ENCODE peak calls at places on chromosomes 3 and 15, in five cellular contexts. C is A549, N is fibroblast of the aortic adventitia, P is heart left ventricle, W is fibroblast of pulmonary artery. K is an unnamed sample.

GRCh38 chr3:52458770-52459540 is 3.6 kb downstream of the NISCH start:
- DNase-seq in C (no peak), N (no peak), P (no peak), W (no peak), K (no peak)

GRCh38 chr15:68384451-68385239 is 47.3 kb downstream of the ITGA11 start:
- DNase-seq in C (peak; percentile 69), N (peak; percentile 96), P (peak; percentile 16), W (peak; percentile 93), K (peak; percentile 86)

GRCh38 chr3:95511915-95512314 is 1302.5 kb upstream of the EPHA6 start:
- DNase-seq in C (no peak), N (no peak), P (no peak), W (no peak), K (no peak)

GRCh38 chr3:73350988-73351387 is 273.8 kb downstream of the PDZRN3 start:
- DNase-seq in C (no peak), N (peak; percentile 16), P (no peak), W (no peak), K (no peak)

GRCh38 chr3:169348981-169349942 is 314.2 kb downstream of the MECOM start:
- DNase-seq in C (no peak), N (peak; percentile 57), P (no peak), W (peak; percentile 48), K (peak; percentile 43)

GRCh38 chr3:66153961-66154923 is 66.6 kb upstream of the SLC25A26 start:
- DNase-seq in C (no peak), N (peak; percentile 62), P (peak; percentile 21), W (peak; percentile 38), K (peak; percentile 38)

GRCh38 chr3:138459619-138460535 is 25.5 kb downstream of the ESYT3 start:
- DNase-seq in C (no peak), N (no peak), P (peak; percentile 17), W (no peak), K (no peak)

GRCh38 chr3:177452487-177452886 is 255.2 kb upstream of the TBL1XR1 start:
- DNase-seq in C (peak; percentile 18), N (peak; percentile 87), P (no peak), W (peak; percentile 93), K (peak; percentile 97)

GRCh38 chr3:128993461-128994172 is at the start of gene CFAP92:
- DNase-seq in C (peak; percentile 54), N (peak; percentile 39), P (peak; percentile 90), W (peak; percentile 64), K (peak; percentile 70)

GRCh38 chr3:155370198-155370597 is 76.7 kb upstream of the STRIT1 start:
- DNase-seq in C (no peak), N (no peak), P (peak; percentile 63), W (no peak), K (no peak)

GRCh38 chr3:155553800-155554199 is 191.1 kb downstream of the PLCH1 start:
- DNase-seq in C (no peak), N (no peak), P (no peak), W (no peak), K (no peak)

GRCh38 chr15:32888221-32888761 is 170.5 kb downstream of the GREM1 start:
- DNase-seq in C (no peak), N (peak; percentile 50), P (no peak), W (no peak), K (no peak)

GRCh38 chr3:195461518-195462307 is 18.9 kb upstream of the ACAP2 start:
- DNase-seq in C (no peak), N (no peak), P (no peak), W (no peak), K (no peak)

GRCh38 chr15:62644216-62644873 is 398.2 kb upstream of the TPM1 start:
- DNase-seq in C (no peak), N (no peak), P (no peak), W (no peak), K (no peak)

GRCh38 chr15:44102675-44103254 is 92.3 kb downstream of the FRMD5 start:
- DNase-seq in C (peak; percentile 71), N (peak; percentile 99), P (no peak), W (peak; percentile 97), K (peak; percentile 99)

GRCh38 chr3:297585-297984 is 101.0 kb downstream of the CHL1 start:
- DNase-seq in C (no peak), N (no peak), P (no peak), W (no peak), K (no peak)

GRCh38 chr3:101779808-101780366 is 876 bp downstream of the NXPE3 start:
- DNase-seq in C (no peak), N (peak; percentile 15), P (no peak), W (peak; percentile 7), K (no peak)

GRCh38 chr15:68483165-68483564 is 51.2 kb upstream of the ITGA11 start:
- DNase-seq in C (no peak), N (no peak), P (peak; percentile 29), W (no peak), K (no peak)

GRCh38 chr3:62955126-62955525 is 79.9 kb upstream of the CADPS start:
- DNase-seq in C (no peak), N (no peak), P (no peak), W (no peak), K (no peak)

GRCh38 chr3:125684199-125684598 is 88.9 kb upstream of the OSBPL11 start:
- DNase-seq in C (peak; percentile 3), N (peak; percentile 12), P (no peak), W (peak; percentile 30), K (peak; percentile 33)

GRCh38 chr3:69088033-69088432 is 3.3 kb downstream of the ARL6IP5 start:
- DNase-seq in C (peak; percentile 36), N (peak; percentile 59), P (no peak), W (peak; percentile 51), K (peak; percentile 69)

GRCh38 chr15:45521596-45522167 is 873 bp downstream of the SLC30A4 start:
- DNase-seq in C (peak; percentile 6), N (peak; percentile 16), P (no peak), W (peak; percentile 3), K (peak; percentile 13)

GRCh38 chr15:70557506-70558258 is 205.7 kb downstream of the UACA start:
- DNase-seq in C (no peak), N (no peak), P (no peak), W (no peak), K (no peak)

GRCh38 chr3:126939347-126939735 is 43.6 kb upstream of the PLXNA1 start:
- DNase-seq in C (peak; percentile 9), N (peak; percentile 17), P (no peak), W (peak; percentile 56), K (no peak)

GRCh38 chr15:77862651-77863104 is 214.8 kb downstream of the TBC1D2B start:
- DNase-seq in C (no peak), N (no peak), P (no peak), W (no peak), K (no peak)

GRCh38 chr3:139620438-139620837 is 57.3 kb downstream of the NMNAT3 start:
- DNase-seq in C (no peak), N (no peak), P (no peak), W (no peak), K (no peak)

GRCh38 chr3:52053307-52054304 is 2.8 kb downstream of the DUSP7 start:
- DNase-seq in C (no peak), N (peak; percentile 39), P (peak; percentile 41), W (peak; percentile 54), K (peak; percentile 64)

GRCh38 chr3:9947025-9947995 is 4.9 kb downstream of the PRRT3 start:
- DNase-seq in C (peak; percentile 89), N (peak; percentile 50), P (peak; percentile 63), W (peak; percentile 71), K (peak; percentile 60)

GRCh38 chr15:68419301-68420175 is 12.4 kb downstream of the ITGA11 start:
- DNase-seq in C (no peak), N (no peak), P (peak; percentile 2), W (no peak), K (no peak)

GRCh38 chr15:75049392-75049791 is 26.0 kb downstream of the PPCDC start:
- DNase-seq in C (no peak), N (peak; percentile 33), P (peak; percentile 80), W (peak; percentile 72), K (no peak)

GRCh38 chr3:98326945-98327344 is 26.7 kb upstream of the OR5K4 start:
- DNase-seq in C (no peak), N (no peak), P (no peak), W (no peak), K (no peak)

GRCh38 chr15:88834211-88834812 is 31.1 kb downstream of the ACAN start:
- DNase-seq in C (peak; percentile 44), N (peak; percentile 74), P (peak; percentile 26), W (peak; percentile 62), K (peak; percentile 32)

GRCh38 chr3:13619661-13620230 is 70.8 kb downstream of the FBLN2 start:
- DNase-seq in C (no peak), N (no peak), P (no peak), W (no peak), K (no peak)
- TF ChIP-seq CTCF in C (no peak), N (no peak), P (no peak), W (no peak), K (no peak)

DNA sequence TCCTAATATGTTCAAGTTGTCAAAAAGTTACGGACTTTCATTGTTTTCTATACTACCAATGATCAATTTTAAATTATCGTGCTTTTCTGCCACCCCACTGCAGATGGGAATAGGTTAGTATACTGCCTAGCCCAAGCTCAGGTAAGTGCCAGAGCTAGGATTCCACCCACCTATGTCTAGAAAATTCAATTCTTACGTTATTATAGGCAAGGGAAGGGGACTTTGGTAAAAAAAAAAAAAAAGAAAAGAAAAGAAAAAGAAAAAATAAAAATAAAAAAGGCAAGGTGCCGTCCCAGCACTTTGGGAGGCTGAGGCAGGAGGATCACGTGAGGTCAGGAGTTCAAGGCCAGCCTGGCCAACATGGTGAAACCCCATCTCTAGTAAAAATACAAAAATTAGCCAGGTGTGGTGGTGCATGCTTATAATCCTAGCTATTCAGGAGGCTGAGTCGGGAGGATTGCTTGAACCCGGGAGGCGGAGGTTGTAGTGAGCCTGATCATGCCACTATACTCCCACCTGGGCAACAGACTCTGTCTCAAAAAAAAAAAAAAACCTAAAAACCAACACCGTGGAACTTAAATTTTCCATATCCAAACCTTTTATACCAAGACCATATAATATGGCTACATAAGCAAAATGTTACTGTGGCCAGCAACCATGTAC is 1.3 kb downstream of the RPL22L1 start:
- DNase-seq in C (no peak), N (no peak), P (no peak), W (no peak), K (no peak)
- H3K4me3 ChIP-seq in C (peak overlapping the region; percentile 68), N (peak overlapping the region; percentile 89), P (peak overlapping the region; percentile 65), W (peak overlapping the region; percentile 81), K (peak overlapping the region; percentile 74)

GRCh38 chr3:41095702-41096101 is 103.6 kb upstream of the CTNNB1 start:
- DNase-seq in C (peak; percentile 31), N (no peak), P (no peak), W (peak; percentile 4), K (no peak)
- TF ChIP-seq CTCF in C (no peak), N (no peak), P (no peak), W (no peak), K (peak; percentile 6)

DNA sequence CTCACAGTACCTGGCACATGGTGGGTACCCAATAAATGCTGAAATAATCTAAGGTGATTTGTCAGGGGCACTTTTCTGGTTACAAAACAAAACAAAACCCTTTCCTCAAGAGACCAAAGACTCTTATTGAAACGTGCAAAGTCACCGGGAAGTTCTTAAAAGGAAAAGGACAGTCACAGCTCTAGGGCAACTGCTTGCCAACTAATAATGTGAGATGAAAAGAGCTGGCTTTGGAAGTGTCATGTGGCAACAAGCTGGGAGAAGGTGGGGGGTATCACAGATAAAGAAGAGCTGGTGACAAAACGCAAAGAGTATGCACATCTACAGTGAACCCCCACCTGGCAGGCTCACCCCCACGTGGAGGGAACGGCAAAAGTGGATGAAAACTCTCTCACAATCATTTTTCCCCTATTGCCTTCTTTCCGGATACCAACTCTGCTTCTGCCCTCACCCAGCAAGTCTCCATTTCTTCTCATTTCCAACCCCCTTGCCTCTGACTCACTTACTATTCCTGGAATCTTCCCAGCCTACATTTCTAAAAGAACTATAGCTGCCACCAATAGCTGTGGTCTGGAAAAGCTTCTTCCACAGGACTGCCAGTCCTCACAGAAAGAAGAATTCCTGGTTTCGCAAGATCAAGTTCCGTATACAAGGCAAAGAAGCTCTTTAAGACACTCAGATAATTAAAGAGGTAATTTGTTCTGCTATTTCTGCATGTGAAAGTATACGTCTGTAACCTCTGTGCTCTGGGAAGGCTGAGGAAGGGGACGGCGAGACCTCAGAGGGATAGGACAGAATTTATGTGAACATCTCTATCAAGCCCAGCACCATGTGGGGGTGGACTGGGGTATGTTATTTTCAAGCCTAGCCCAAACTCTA is 21.8 kb upstream of the ANPEP start:
- DNase-seq in C (no peak), N (peak; percentile 96), P (no peak), W (peak; percentile 95), K (peak; percentile 96)
- H3K4me3 ChIP-seq in C (no peak overlapping the region), N (peak overlapping the region; percentile 10), P (no peak overlapping the region), W (peak overlapping the region; percentile 18), K (no peak overlapping the region)

K was measured in choroid plexus epithelial cell.